ENCODE peak calls at places on chromosome 20, in seven cellular contexts. One of them, this sample, is unnamed.

GRCh38 chr20:63831696-63832686 is 927 bp upstream of the ZBTB46 start:
- DNase-seq in cardiac fibroblast: peak; percentile 30
- DNase-seq in DMS153: no peak
- DNase-seq in psoas muscle: peak; percentile 49
- DNase-seq in HT1080: no peak
- DNase-seq in NCI-H524 treated with DMSO at 0.1 percent for 48 hours: no peak
- DNase-seq in stimulated activated CD8-positive, alpha-beta memory T cell treated with anti-CD3 and anti-CD28 coated beads, Interleukin-2, amount 100 ng/mL, for 48 hours: no peak
- DNase-seq in this sample: no peak

GRCh38 chr20:35604444-35604750 is 11.2 kb upstream of the SPAG4 start:
- DNase-seq in cardiac fibroblast: no peak
- DNase-seq in DMS153: no peak
- DNase-seq in psoas muscle: no peak
- DNase-seq in HT1080: no peak
- DNase-seq in NCI-H524 treated with DMSO at 0.1 percent for 48 hours: no peak
- DNase-seq in stimulated activated CD8-positive, alpha-beta memory T cell treated with anti-CD3 and anti-CD28 coated beads, Interleukin-2, amount 100 ng/mL, for 48 hours: no peak
- DNase-seq in this sample: no peak

GRCh38 chr20:54133434-54134427 is 40.1 kb downstream of the CYP24A1 start:
- DNase-seq in cardiac fibroblast: peak; percentile 16
- DNase-seq in DMS153: peak; percentile 85
- DNase-seq in psoas muscle: no peak
- DNase-seq in HT1080: peak; percentile 76
- DNase-seq in NCI-H524 treated with DMSO at 0.1 percent for 48 hours: no peak
- DNase-seq in stimulated activated CD8-positive, alpha-beta memory T cell treated with anti-CD3 and anti-CD28 coated beads, Interleukin-2, amount 100 ng/mL, for 48 hours: no peak
- DNase-seq in this sample: no peak

GRCh38 chr20:62381202-62381797 is 5.6 kb upstream of the RPS21 start:
- DNase-seq in cardiac fibroblast: peak; percentile 51
- DNase-seq in DMS153: no peak
- DNase-seq in psoas muscle: peak; percentile 45
- DNase-seq in HT1080: peak; percentile 82
- DNase-seq in NCI-H524 treated with DMSO at 0.1 percent for 48 hours: no peak
- DNase-seq in stimulated activated CD8-positive, alpha-beta memory T cell treated with anti-CD3 and anti-CD28 coated beads, Interleukin-2, amount 100 ng/mL, for 48 hours: no peak
- DNase-seq in this sample: no peak

GRCh38 chr20:55038684-55039083 is 563.3 kb downstream of the DOK5 start:
- DNase-seq in cardiac fibroblast: no peak
- DNase-seq in DMS153: no peak
- DNase-seq in psoas muscle: no peak
- DNase-seq in HT1080: no peak
- DNase-seq in NCI-H524 treated with DMSO at 0.1 percent for 48 hours: no peak
- DNase-seq in stimulated activated CD8-positive, alpha-beta memory T cell treated with anti-CD3 and anti-CD28 coated beads, Interleukin-2, amount 100 ng/mL, for 48 hours: no peak
- DNase-seq in this sample: no peak

GRCh38 chr20:2652724-2653510 is 485 bp downstream of the NOP56 start:
- DNase-seq in cardiac fibroblast: no peak
- DNase-seq in DMS153: no peak
- DNase-seq in psoas muscle: peak; percentile 51
- DNase-seq in HT1080: no peak
- DNase-seq in NCI-H524 treated with DMSO at 0.1 percent for 48 hours: no peak
- DNase-seq in stimulated activated CD8-positive, alpha-beta memory T cell treated with anti-CD3 and anti-CD28 coated beads, Interleukin-2, amount 100 ng/mL, for 48 hours: peak; percentile 30
- DNase-seq in this sample: peak; percentile 10

GRCh38 chr20:53001502-53002301 is 29.5 kb downstream of the TSHZ2 start:
- DNase-seq in cardiac fibroblast: no peak
- DNase-seq in DMS153: no peak
- DNase-seq in psoas muscle: no peak
- DNase-seq in HT1080: no peak
- DNase-seq in NCI-H524 treated with DMSO at 0.1 percent for 48 hours: no peak
- DNase-seq in stimulated activated CD8-positive, alpha-beta memory T cell treated with anti-CD3 and anti-CD28 coated beads, Interleukin-2, amount 100 ng/mL, for 48 hours: no peak
- DNase-seq in this sample: no peak

GRCh38 chr20:61608275-61609085 is 356.4 kb downstream of the CDH4 start:
- DNase-seq in cardiac fibroblast: no peak
- DNase-seq in DMS153: no peak
- DNase-seq in psoas muscle: no peak
- DNase-seq in HT1080: peak; percentile 16
- DNase-seq in NCI-H524 treated with DMSO at 0.1 percent for 48 hours: no peak
- DNase-seq in stimulated activated CD8-positive, alpha-beta memory T cell treated with anti-CD3 and anti-CD28 coated beads, Interleukin-2, amount 100 ng/mL, for 48 hours: no peak
- DNase-seq in this sample: no peak

GRCh38 chr20:38434310-38434741 is 802 bp downstream of the SNHG17 start:
- DNase-seq in cardiac fibroblast: peak; percentile 36
- DNase-seq in DMS153: no peak
- DNase-seq in psoas muscle: no peak
- DNase-seq in HT1080: no peak
- DNase-seq in NCI-H524 treated with DMSO at 0.1 percent for 48 hours: no peak
- DNase-seq in stimulated activated CD8-positive, alpha-beta memory T cell treated with anti-CD3 and anti-CD28 coated beads, Interleukin-2, amount 100 ng/mL, for 48 hours: no peak
- DNase-seq in this sample: no peak

This sample was measured in NCI-H1436.